ENCODE peak calls at places on chromosomes 11 and 22, in four cellular contexts. I is colonic mucosa, T is endodermal cell, C is heart right ventricle. F is an unnamed sample.

GRCh38 chr11:21295508-21295907 is 626.1 kb downstream of the NELL1 start:
- DNase-seq in I (no peak), T (no peak), C (no peak), F (no peak)

GRCh38 chr22:33083212-33083611 is 25.0 kb upstream of the SYN3 start:
- DNase-seq in I (no peak), T (no peak), C (no peak), F (no peak)

GRCh38 chr11:119190531-119190930 is 5.3 kb downstream of the NHERF4 start:
- DNase-seq in I (no peak), T (peak; percentile 23), C (no peak), F (no peak)

GRCh38 chr11:3154001-3154599 is 11.0 kb downstream of the OSBPL5 start:
- DNase-seq in I (no peak), T (no peak), C (no peak), F (no peak)

GRCh38 chr11:17894929-17895658 is 117.8 kb downstream of the SERGEF start:
- DNase-seq in I (no peak), T (no peak), C (peak; percentile 18), F (no peak)

GRCh38 chr11:37770145-37770544 is 1172.1 kb upstream of the RAG2 start:
- DNase-seq in I (no peak), T (no peak), C (no peak), F (no peak)

GRCh38 chr11:94910779-94911178 is 62.6 kb downstream of the CWC15 start:
- DNase-seq in I (no peak), T (no peak), C (no peak), F (no peak)

GRCh38 chr11:33636104-33636503 is 64.5 kb downstream of the C11orf91 start:
- DNase-seq in I (no peak), T (no peak), C (no peak), F (no peak)

GRCh38 chr22:39904864-39905263 is 4.0 kb downstream of the GRAP2 start:
- DNase-seq in I (no peak), T (no peak), C (no peak), F (no peak)

GRCh38 chr11:35106595-35106994 is 32.4 kb upstream of the CD44 start:
- DNase-seq in I (no peak), T (no peak), C (no peak), F (no peak)

GRCh38 chr11:86799680-86800075 is 664 bp upstream of the PRSS23 start:
- DNase-seq in I (peak; percentile 24), T (peak; percentile 72), C (no peak), F (no peak)
- H3K4me3 ChIP-seq in I (peak overlapping the region; percentile 49), T (peak overlapping the region; percentile 83), C (peak overlapping the region; percentile 76), F (peak overlapping the region; percentile 81)

DNA sequence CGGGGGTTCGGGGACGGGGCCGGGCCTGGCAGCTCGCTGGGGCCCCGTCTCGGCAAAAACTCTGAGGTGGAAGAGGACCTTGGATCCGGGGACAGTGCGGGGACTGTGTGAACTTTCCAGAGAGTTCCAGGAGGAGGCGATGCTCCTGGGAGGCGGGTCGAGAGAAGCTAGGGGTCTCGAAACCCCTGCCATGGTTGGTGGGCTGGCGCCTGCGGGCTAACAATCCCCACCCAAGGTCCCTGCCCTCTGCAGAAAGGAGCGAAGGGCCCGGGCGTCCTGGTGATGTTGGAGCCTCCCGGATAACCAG is 4.7 kb upstream of the GRK2 start:
- DNase-seq in I (no peak), T (no peak), C (no peak), F (no peak)
- H3K4me3 ChIP-seq in I (peak overlapping the region; percentile 19), T (no peak overlapping the region), C (peak overlapping the region; percentile 54), F (no peak overlapping the region)

DNA sequence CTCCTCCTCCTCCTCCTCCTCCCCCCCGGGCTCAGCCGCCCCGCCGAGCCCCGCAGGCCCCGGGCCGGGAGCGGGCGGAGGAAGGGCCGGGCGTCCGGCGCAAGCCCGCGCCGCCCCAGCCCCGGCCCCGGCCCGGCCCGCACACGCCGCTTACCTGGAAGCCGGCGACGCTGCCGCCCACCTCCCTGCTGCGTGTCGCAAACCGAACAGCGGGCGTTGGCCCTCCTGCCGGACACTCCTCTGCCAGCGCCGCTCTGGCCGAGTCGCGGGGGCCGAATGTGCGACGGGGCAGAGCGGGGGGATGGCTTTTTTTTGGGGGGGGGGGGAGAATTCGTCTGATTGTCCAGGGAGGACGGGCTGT is 1.1 kb downstream of the IGF2 start:
- DNase-seq in I (no peak), T (peak; percentile 76), C (no peak), F (no peak)
- H3K4me3 ChIP-seq in I (no peak overlapping the region), T (no peak overlapping the region), C (peak overlapping the region; percentile 55), F (peak overlapping the region; percentile 66)

GRCh38 chr11:705646-706438 is at the start of gene EPS8L2:
- DNase-seq in I (peak; percentile 92), T (peak; percentile 76), C (no peak), F (no peak)

GRCh38 chr11:707817-708420 is 1.9 kb downstream of the EPS8L2 start:
- DNase-seq in I (peak; percentile 36), T (peak; percentile 77), C (no peak), F (no peak)

GRCh38 chr11:708511-708910 is 2.5 kb downstream of the EPS8L2 start:
- DNase-seq in I (no peak), T (no peak), C (no peak), F (no peak)

GRCh38 chr11:706439-706956 is 467 bp downstream of the EPS8L2 start:
- DNase-seq in I (peak; percentile 54), T (peak; percentile 79), C (no peak), F (no peak)

GRCh38 chr11:706957-707816 is 1.2 kb downstream of the EPS8L2 start:
- DNase-seq in I (peak; percentile 74), T (peak; percentile 85), C (no peak), F (no peak)
- H3K4me3 ChIP-seq in I (peak overlapping the region; percentile 71), T (peak overlapping the region; percentile 75), C (peak overlapping the region; percentile 54), F (no peak overlapping the region)

GRCh38 chr11:69985331-69985653 is 92.8 kb upstream of the ANO1 start:
- DNase-seq in I (no peak), T (no peak), C (no peak), F (no peak)
- H3K4me3 ChIP-seq in I (peak overlapping the region; percentile 22), T (peak overlapping the region; percentile 71), C (peak overlapping the region; percentile 49), F (no peak overlapping the region)

DNA sequence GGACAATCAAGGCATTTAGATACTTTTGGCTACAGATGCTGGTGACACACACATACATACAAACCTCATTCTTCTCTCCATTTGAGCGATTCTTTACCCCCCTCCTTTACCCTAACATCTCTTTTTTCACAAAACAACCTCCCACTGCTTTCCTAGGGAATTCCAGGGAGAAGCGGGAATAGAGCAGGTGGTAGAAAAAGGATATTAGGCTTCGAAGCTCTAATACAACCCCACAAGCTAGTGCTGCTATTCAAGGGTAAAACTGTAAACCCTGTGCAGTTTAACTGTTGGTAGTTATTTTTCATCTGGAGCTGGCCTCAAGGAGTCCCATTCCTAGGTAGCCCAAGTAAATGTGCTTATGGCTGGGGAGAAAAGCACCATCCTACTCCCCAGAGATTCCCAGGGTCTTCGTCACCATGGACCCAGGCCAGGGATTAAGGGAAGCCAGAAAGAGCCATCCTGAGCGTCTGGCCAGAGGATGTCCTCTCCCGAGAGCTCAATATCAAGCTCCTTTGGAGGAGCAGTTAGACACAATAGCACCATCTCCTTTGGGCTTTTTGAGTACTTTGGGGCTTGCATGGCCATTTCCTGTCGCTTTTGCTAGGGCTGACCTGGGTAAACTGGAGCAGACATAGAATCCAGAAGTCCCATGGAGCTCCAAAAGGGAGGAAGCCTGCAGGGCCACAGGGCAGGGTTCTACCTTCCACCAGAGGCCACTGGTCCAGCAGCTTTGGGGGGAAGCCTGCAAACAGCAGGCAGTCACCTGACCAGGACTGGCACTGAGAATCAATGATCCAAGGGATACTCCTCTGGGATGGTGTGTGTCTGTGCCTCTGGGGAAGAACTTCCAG is 3.1 kb downstream of the MAML2 start:
- DNase-seq in I (peak; percentile 43), T (no peak), C (no peak), F (no peak)
- H3K4me3 ChIP-seq in I (peak overlapping the region; percentile 10), T (peak overlapping the region; percentile 100), C (peak overlapping the region; percentile 64), F (peak overlapping the region; percentile 6)